ENCODE peak calls at places on chromosome 14, in five cellular contexts. V is putamen, X is IMR-90, H is HFFc6, K is caudate nucleus. T is an unnamed sample.

GRCh38 chr14:100735271-100735670 is 8.6 kb downstream of the DLK1 start:
- DNase-seq in H (no peak), V (no peak), K (no peak), X (no peak), T (no peak)

GRCh38 chr14:71011479-71011878 is 104.2 kb downstream of the PCNX1 start:
- DNase-seq in V (no peak), X (no peak), H (no peak), K (no peak), T (no peak)

GRCh38 chr14:22112004-22112403 is 438.4 kb upstream of the OR4E1 start:
- DNase-seq in H (no peak), V (no peak), K (no peak), X (no peak), T (no peak)

GRCh38 chr14:38721822-38722431 is 381.1 kb downstream of the SEC23A start:
- DNase-seq in K (no peak), V (peak), X (peak), H (peak), T (peak)

GRCh38 chr14:102222009-102222575 is 82.4 kb downstream of the WDR20 start:
- DNase-seq in K (no peak), V (no peak), X (no peak), H (no peak), T (no peak)

GRCh38 chr14:52706724-52707706 is at the start of gene PSMC6:
- DNase-seq in H (peak), K (peak), X (peak), V (peak), T (peak)

GRCh38 chr14:29463727-29464370 is 463.8 kb downstream of the PRKD1 start:
- DNase-seq in V (no peak), X (no peak), K (no peak), H (no peak), T (no peak)

GRCh38 chr14:104149617-104150141 is 11.3 kb downstream of the KIF26A start:
- DNase-seq in H (no peak), V (no peak), K (no peak), X (no peak), T (no peak)

GRCh38 chr14:52338282-52338681 is 24.2 kb downstream of the PTGER2 start:
- DNase-seq in X (peak), V (no peak), H (peak), K (no peak), T (no peak)

GRCh38 chr14:72741836-72742681 is 151.8 kb downstream of the DPF3 start:
- DNase-seq in K (no peak), V (no peak), X (no peak), H (no peak), T (no peak)

GRCh38 chr14:92551066-92551841 is 37.7 kb downstream of the RIN3 start:
- DNase-seq in K (no peak), X (no peak), H (no peak), V (no peak), T (no peak)

GRCh38 chr14:68659021-68659931 is 133.6 kb downstream of the ZFP36L1 start:
- DNase-seq in V (no peak), H (no peak), K (no peak), X (peak), T (no peak)

T was measured in posterior cingulate gyrus.